ENCODE peak calls at places on chromosomes 16 and 17, in nine cellular contexts. J is ovary, S is transverse colon, O is tibial nerve, F is suprapubic skin, X is A549, P is esophagus muscularis mucosa, G is SK-N-SH, V is stomach. U is an unnamed sample.
A peak's percentile ranks its signal among the peaks of the same experiment; 100 is the strongest.

GRCh38 chr17:80539022-80539421 is 5.6 kb upstream of the RPTOR start:
- DNase-seq in V (no peak), O (no peak), F (no peak), S (no peak), J (no peak), P (no peak), X (peak; percentile 34), G (no peak), U (no peak)

GRCh38 chr16:65666132-65666869 is 544.4 kb upstream of the CDH11 start:
- DNase-seq in X (no peak), V (no peak), S (no peak), P (no peak), J (no peak), O (no peak), G (no peak), F (no peak), U (no peak)

GRCh38 chr17:19287651-19288050 is 50.5 kb downstream of the EPN2 start:
- DNase-seq in S (no peak), O (no peak), V (no peak), P (no peak), X (no peak), G (no peak), J (no peak), F (no peak), U (no peak)

GRCh38 chr17:57666198-57666870 is 78.8 kb downstream of the CCDC182 start:
- DNase-seq in P (no peak), S (no peak), V (no peak), F (peak; percentile 36), X (no peak), O (no peak), G (no peak), J (peak; percentile 10), U (peak; percentile 28)

GRCh38 chr17:1976683-1977064 is 48.5 kb downstream of the RTN4RL1 start:
- DNase-seq in X (no peak), P (no peak), V (no peak), G (no peak), S (no peak), J (no peak), F (no peak), O (no peak), U (no peak)

GRCh38 chr16:75494184-75494583 is 1.1 kb downstream of the CHST6 start:
- DNase-seq in X (no peak), V (no peak), J (no peak), P (no peak), S (no peak), G (no peak), F (no peak), O (no peak), U (no peak)

GRCh38 chr16:63361032-63361624 is 1324.9 kb upstream of the CDH8 start:
- DNase-seq in G (peak; percentile 30), O (peak; percentile 27), J (no peak), F (no peak), X (peak; percentile 64), S (no peak), P (no peak), V (no peak), U (no peak)

GRCh38 chr16:72961863-72962262 is 86.1 kb downstream of the ZFHX3 start:
- DNase-seq in S (peak; percentile 44), P (no peak), V (no peak), F (no peak), G (no peak), J (no peak), X (no peak), O (no peak), U (no peak)

GRCh38 chr17:63399316-63399715 is 46.8 kb downstream of the CYB561 start:
- DNase-seq in X (no peak), G (peak; percentile 50), O (no peak), F (no peak), V (no peak), J (no peak), S (no peak), P (no peak), U (no peak)

GRCh38 chr17:63399856-63400255 is 46.2 kb downstream of the CYB561 start:
- DNase-seq in X (no peak), P (no peak), S (peak; percentile 40), G (peak; percentile 54), O (no peak), V (peak; percentile 40), F (peak; percentile 68), J (peak; percentile 72), U (peak; percentile 91)

GRCh38 chr17:63398680-63399079 is 47.4 kb downstream of the CYB561 start:
- DNase-seq in J (no peak), X (no peak), S (no peak), G (no peak), V (no peak), O (no peak), P (no peak), F (no peak), U (no peak)

GRCh38 chr17:63390090-63390489 is 56.0 kb downstream of the CYB561 start:
- DNase-seq in G (no peak), X (no peak), J (no peak), V (no peak), S (no peak), P (no peak), O (no peak), F (no peak), U (no peak)

DNA sequence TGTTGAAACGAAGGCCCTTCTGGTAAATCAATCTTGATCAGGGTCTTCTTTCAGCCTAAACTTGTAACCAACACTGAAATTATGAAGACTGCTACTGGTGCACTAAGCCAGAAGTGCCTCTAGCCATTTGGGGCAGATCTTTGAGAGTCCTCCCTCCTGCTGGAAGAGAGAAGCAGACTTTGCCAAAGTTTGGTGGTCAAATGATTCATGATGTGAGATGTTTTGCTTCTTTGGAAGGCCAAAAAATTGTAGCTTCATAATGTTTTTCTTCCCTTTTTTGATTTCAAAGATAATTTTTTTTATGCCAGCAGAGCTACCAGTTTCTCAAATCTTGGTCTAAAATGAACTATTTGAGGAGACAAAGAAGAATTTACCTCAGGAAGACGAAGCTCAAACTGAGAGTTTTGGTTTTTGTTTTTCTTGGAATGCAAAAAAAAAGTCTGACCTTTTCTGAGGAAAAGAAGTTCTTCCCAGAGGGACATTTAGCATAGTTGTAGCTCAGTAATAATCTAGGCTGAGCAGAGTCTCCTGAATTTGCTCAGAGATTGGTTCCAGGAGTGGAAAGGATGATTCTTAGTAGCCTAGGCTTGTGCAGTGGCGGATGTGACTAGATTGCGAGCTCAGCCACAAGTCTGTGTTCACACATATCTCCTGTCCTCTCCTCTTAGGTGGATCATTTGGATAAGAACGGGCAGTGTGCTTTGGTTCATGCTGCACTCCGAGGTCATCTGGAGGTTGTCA is 50.9 kb downstream of the CYB561 start:
- DNase-seq in G (no peak), S (no peak), X (no peak), V (no peak), P (no peak), F (no peak), J (no peak), O (peak; percentile 17), U (no peak)
- TF ChIP-seq CTCF in G (peak; percentile 22), S (no peak), X (no peak), V (no peak), P (no peak), F (no peak), J (no peak), O (no peak), U (no peak)

DNA sequence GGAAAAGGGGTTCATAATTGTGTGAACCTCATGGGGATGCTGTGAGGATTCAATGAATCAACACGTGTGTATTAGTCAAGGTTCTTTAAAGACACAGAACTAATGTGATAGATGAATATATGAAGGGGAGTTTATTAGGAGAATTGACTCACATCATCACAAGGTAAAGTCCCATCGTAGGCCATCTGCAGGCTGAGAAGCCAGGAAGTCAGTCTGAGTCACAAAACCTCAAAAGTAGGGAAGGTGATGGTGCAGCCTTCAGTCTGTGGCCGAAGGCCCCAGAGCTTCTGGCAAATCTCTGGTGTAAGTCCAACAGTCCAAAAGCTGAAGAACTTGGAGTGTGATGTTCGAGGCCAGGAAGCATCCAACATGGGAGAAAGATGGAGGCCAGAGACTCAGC is 413.4 kb downstream of the CDH13 start:
- DNase-seq in O (no peak), G (no peak), X (no peak), F (no peak), S (no peak), J (no peak), V (no peak), P (no peak), U (no peak)
- TF ChIP-seq EP300 in O (no peak), G (no peak), X (no peak), F (no peak), S (no peak), J (no peak), V (no peak), P (no peak), U (no peak)

GRCh38 chr16:89355036-89355435 is 135.3 kb downstream of the ANKRD11 start:
- DNase-seq in P (no peak), X (no peak), V (no peak), F (no peak), O (no peak), S (no peak), J (no peak), G (no peak), U (no peak)

GRCh38 chr16:89357460-89357859 is 132.9 kb downstream of the ANKRD11 start:
- DNase-seq in G (peak; percentile 89), V (no peak), P (no peak), O (no peak), J (no peak), S (no peak), X (no peak), F (no peak), U (no peak)

GRCh38 chr16:89358030-89359005 is 132.0 kb downstream of the ANKRD11 start:
- DNase-seq in P (no peak), G (no peak), O (no peak), S (peak; percentile 50), X (no peak), J (no peak), V (no peak), F (no peak), U (no peak)

GRCh38 chr16:89355686-89356085 is 134.7 kb downstream of the ANKRD11 start:
- DNase-seq in O (no peak), F (no peak), J (no peak), P (no peak), X (no peak), S (no peak), G (no peak), V (no peak), U (no peak)

DNA sequence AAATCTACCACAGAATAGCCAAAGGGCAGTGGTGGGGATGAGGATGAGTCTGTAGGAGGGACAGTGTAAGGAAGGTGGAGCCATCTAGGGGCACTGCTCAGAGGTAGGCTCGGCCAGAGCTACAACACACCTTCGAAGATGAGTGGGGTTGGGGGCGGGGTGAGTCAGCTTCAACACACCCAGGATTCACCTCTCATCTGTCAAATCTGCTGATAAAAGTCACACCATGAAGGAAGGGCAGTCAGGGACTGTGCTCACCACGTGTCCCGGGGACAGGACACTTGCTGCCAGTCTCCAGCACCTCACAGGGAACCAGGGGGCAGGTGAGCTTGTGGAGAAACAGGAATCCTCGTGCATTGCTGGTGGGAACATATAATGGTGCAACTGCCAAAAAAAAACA is 133.3 kb downstream of the ANKRD11 start:
- DNase-seq in G (no peak), S (no peak), X (no peak), P (no peak), J (no peak), V (no peak), O (no peak), F (no peak), U (no peak)
- TF ChIP-seq CTCF in G (no peak), S (no peak), X (no peak), P (no peak), J (no peak), V (no peak), O (no peak), F (no peak), U (no peak)

DNA sequence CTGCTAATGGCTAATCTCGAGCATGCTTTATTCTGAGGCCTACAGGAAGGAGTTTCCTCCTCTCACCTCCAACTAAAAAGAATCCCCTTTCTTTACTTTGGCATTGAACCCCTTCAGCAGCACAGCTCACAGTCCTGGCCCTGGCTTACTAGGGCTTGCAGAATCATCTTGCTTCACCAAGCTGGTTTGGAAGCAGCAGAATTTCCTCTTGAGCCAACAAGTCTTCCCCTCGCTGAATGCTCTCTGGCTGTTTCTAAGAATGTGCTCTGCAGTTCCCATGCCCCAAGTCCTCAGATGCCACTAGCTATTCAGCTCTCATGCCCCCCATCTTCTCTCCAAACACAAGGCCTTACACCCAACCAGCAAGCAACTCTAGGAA is 271.2 kb downstream of the NTN1 start:
- DNase-seq in X (no peak), V (no peak), F (no peak), J (no peak), G (no peak), P (no peak), S (no peak), O (no peak), U (no peak)
- TF ChIP-seq EP300 in X (no peak), V (no peak), F (no peak), J (no peak), G (no peak), P (no peak), S (no peak), O (no peak), U (no peak)